ENCODE peak calls at places on chromosomes 7 and 10, in six cellular contexts. F, D, M, G, P and A are unnamed samples.

GRCh38 chr10:45282061-45282460 is 33.3 kb downstream of the OR13A1 start:
- DNase-seq in F (no peak), D (no peak), M (no peak), G (no peak), P (no peak), A (no peak)

GRCh38 chr10:78973901-78974408 is 94.8 kb upstream of the ZMIZ1 start:
- DNase-seq in F (peak), D (no peak), M (peak), G (no peak), P (peak), A (peak)

GRCh38 chr10:104734408-104734807 is 93.3 kb downstream of the SORCS3 start:
- DNase-seq in F (no peak), D (no peak), M (no peak), G (no peak), P (no peak), A (no peak)

GRCh38 chr10:70441161-70441876 is at the start of gene NODAL:
- DNase-seq in F (no peak), D (no peak), M (no peak), G (no peak), P (no peak), A (no peak)

GRCh38 chr10:86343761-86344160 is 22.8 kb downstream of the GRID1 start:
- DNase-seq in F (no peak), D (no peak), M (no peak), G (peak), P (no peak), A (no peak)

GRCh38 chr7:69799990-69800389 is 201.7 kb downstream of the AUTS2 start:
- DNase-seq in F (no peak), D (no peak), M (no peak), G (no peak), P (no peak), A (no peak)

GRCh38 chr10:118195729-118196128 is 146.4 kb downstream of the FAM204A start:
- DNase-seq in F (no peak), D (no peak), M (no peak), G (no peak), P (no peak), A (no peak)

GRCh38 chr7:8249121-8249520 is 12.8 kb downstream of the ICA1 start:
- DNase-seq in F (no peak), D (no peak), M (peak), G (no peak), P (no peak), A (no peak)

GRCh38 chr10:103781329-103782061 is 73.9 kb downstream of the SH3PXD2A start:
- DNase-seq in F (peak), D (no peak), M (peak), G (no peak), P (peak), A (peak)

GRCh38 chr10:7239312-7239985 is 171.4 kb downstream of the SFMBT2 start:
- DNase-seq in F (no peak), D (peak), M (no peak), G (no peak), P (no peak), A (no peak)

GRCh38 chr10:131747791-131748190 is 153.0 kb upstream of the PPP2R2D start:
- DNase-seq in F (no peak), D (no peak), M (no peak), G (no peak), P (no peak), A (no peak)